ENCODE peak calls at places on chromosomes 16 and 17, in four cellular contexts. F, D, V and Z are unnamed samples. For H3K36me3, the result is how much of the 10 kb centered on the place peaks cover.

GRCh38 chr17:55567240-55568216 is 56.3 kb upstream of the SMIM36 start:
- DNase-seq in F (no peak), D (no peak), V (peak), Z (no peak)

GRCh38 chr16:48217708-48218107 is 26.4 kb upstream of the LONP2 start:
- DNase-seq in F (no peak), D (no peak), V (no peak), Z (no peak)

GRCh38 chr16:48126801-48127644 is 28.8 kb downstream of the ABCC12 start:
- DNase-seq in F (no peak), D (peak), V (no peak), Z (peak)

GRCh38 chr16:55045329-55046145 is 114.9 kb downstream of the IRX5 start:
- DNase-seq in F (no peak), D (no peak), V (no peak), Z (no peak)

GRCh38 chr17:13509561-13509960 is 92.2 kb downstream of the HS3ST3A1 start:
- DNase-seq in F (no peak), D (peak), V (no peak), Z (no peak)

GRCh38 chr17:83190601-83191387 is 111.4 kb downstream of the METRNL start:
- DNase-seq in F (no peak), D (no peak), V (no peak), Z (no peak)

GRCh38 chr16:27326738-27327585 is 13.2 kb downstream of the IL4R start:
- DNase-seq in F (no peak), D (peak), V (no peak), Z (peak)

GRCh38 chr17:1904273-1905052 is 74.7 kb downstream of the RPA1 start:
- DNase-seq in F (peak), D (no peak), V (no peak), Z (no peak)

GRCh38 chr16:76309639-76310335 is 32.6 kb downstream of the CNTNAP4 start:
- DNase-seq in F (no peak), D (no peak), V (no peak), Z (no peak)

GRCh38 chr17:21689604-21690003 is 2.7 kb upstream of the KCNJ18 start:
- DNase-seq in F (no peak), D (peak), V (no peak), Z (peak)

GRCh38 chr16:65037558-65037957 is 84.3 kb downstream of the CDH11 start:
- DNase-seq in F (no peak), D (no peak), V (no peak), Z (no peak)
- TF ChIP-seq FOS in F (no peak), D (no peak), V (no peak), Z (no peak)

GRCh38 chr16:88698694-88699045 is 7.5 kb downstream of the RNF166 start:
- DNase-seq in F (no peak), D (no peak), V (no peak), Z (no peak)

GRCh38 chr16:88700322-88700635 is 5.9 kb downstream of the RNF166 start:
- DNase-seq in F (no peak), D (no peak), V (no peak), Z (no peak)

GRCh38 chr16:88700636-88701482 is 5.3 kb downstream of the RNF166 start:
- DNase-seq in F (peak), D (peak), V (peak), Z (peak)

GRCh38 chr16:88697831-88698693 is 8.1 kb downstream of the RNF166 start:
- DNase-seq in F (no peak), D (no peak), V (peak), Z (no peak)

DNA sequence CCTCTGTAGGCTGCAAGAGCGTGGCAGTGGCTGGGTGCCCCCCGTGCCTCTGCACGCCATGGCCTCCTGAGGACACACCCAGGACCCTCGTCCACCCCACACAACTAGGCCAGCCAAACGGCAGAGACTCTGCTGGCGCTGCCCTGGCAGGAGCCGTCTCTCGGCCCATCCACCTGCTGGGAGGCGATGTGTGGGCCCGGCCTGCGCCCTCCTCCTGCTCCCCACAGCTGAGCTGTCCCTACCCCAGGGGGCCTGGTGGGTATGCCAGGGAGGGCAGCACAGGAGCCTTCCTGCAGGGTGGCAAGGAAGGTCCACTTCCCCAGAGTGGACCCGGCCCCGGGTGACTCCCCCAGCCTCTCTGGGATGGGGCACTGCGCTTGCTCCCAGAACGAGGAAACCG is 7.0 kb downstream of the RNF166 start:
- DNase-seq in F (no peak), D (no peak), V (no peak), Z (no peak)
- H3K36me3 ChIP-seq in F (under half), D (under half), V (half or more), Z (under half)

DNA sequence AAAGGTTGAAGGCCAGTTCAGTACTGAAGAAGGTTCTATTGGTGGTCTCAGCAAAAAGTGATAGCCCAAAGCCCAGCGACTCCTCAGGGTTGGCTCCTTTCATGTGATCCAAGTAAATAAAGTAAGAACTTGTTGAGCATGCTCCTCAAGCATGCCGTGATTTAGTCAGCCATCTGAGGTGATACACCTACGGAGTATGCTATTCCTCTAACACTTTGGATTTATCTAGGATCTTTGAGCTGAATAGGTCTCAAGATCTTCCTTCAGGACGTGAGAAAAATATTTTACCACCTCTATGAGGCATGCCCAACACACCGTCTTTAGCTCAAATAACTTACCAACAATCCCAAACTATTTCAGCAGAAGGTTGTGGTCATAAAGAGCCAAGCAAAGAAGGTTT is 153.3 kb upstream of the CORO6 start:
- DNase-seq in F (no peak), D (no peak), V (no peak), Z (no peak)
- TF ChIP-seq FOS in F (no peak), D (no peak), V (no peak), Z (no peak)

GRCh38 chr17:3877220-3877619 is 15.6 kb downstream of the CAMKK1 start:
- DNase-seq in F (no peak), D (no peak), V (no peak), Z (no peak)
- H3K36me3 ChIP-seq in F (under half), D (under half), V (half or more), Z (under half)

GRCh38 chr16:10729649-10730048 is 14.0 kb upstream of the NUBP1 start:
- DNase-seq in F (no peak), D (peak), V (no peak), Z (no peak)
- TF ChIP-seq FOS in F (no peak), D (no peak), V (no peak), Z (no peak)

DNA sequence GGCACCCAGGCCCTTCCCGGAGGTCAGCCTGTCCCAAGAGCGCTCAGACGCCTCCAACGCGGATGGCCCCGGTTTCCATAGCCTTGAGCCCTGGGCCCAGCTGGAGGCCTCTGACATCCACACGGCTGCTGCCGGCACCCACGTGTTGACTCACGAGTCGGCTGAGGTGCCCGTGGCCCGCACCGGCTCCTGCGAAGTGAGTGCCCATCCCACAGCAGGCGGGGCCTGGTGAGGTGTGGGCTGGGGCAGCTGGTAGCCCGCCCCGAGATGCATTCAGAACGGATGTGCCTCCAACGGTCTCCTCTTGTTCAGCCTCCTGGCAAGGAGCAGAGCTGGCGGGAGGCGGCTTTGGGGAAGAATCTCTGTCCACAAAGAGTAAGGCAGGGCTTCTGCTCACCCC is 2.7 kb downstream of the WDR90 start:
- DNase-seq in F (no peak), D (no peak), V (no peak), Z (no peak)
- H3K36me3 ChIP-seq in F (under half), D (under half), V (under half), Z (under half)

GRCh38 chr17:57604771-57605733 is 140.0 kb downstream of the CCDC182 start:
- DNase-seq in F (peak), D (peak), V (no peak), Z (no peak)
- TF ChIP-seq FOS in F (no peak), D (no peak), V (no peak), Z (no peak)

GRCh38 chr17:63752707-63753106 is 11.1 kb upstream of the STRADA start:
- DNase-seq in F (no peak), D (no peak), V (no peak), Z (no peak)
- H3K36me3 ChIP-seq in F (under half), D (under half), V (half or more), Z (under half)

GRCh38 chr17:9090641-9091096 is 69.4 kb downstream of the NTN1 start:
- DNase-seq in F (no peak), D (no peak), V (no peak), Z (no peak)

GRCh38 chr17:9086577-9086976 is 65.3 kb downstream of the NTN1 start:
- DNase-seq in F (no peak), D (no peak), V (no peak), Z (no peak)

GRCh38 chr17:9087921-9088320 is 66.6 kb downstream of the NTN1 start:
- DNase-seq in F (no peak), D (no peak), V (no peak), Z (no peak)
- TF ChIP-seq FOS in F (no peak), D (no peak), V (no peak), Z (no peak)

GRCh38 chr16:71353736-71354135 is 4.8 kb upstream of the CALB2 start:
- DNase-seq in F (no peak), D (no peak), V (no peak), Z (no peak)
- H3K36me3 ChIP-seq in F (under half), D (under half), V (under half), Z (under half)